ENCODE peak calls at places on chromosomes 16 and 17, in five cellular contexts. One of them, this sample, is unnamed. For H3K4me1, the result is how much of the 10 kb centered on the place peaks cover.

GRCh38 chr16:149024-149675 is 3.3 kb upstream of the HBZ start:
- DNase-seq in mesenchymal stem cell: peak
- DNase-seq in spleen: peak
- DNase-seq in mammary epithelial cell: no peak
- DNase-seq in A549: no peak
- DNase-seq in this sample: no peak

GRCh38 chr16:17776888-17777287 is 306.1 kb upstream of the XYLT1 start:
- DNase-seq in mesenchymal stem cell: no peak
- DNase-seq in spleen: no peak
- DNase-seq in mammary epithelial cell: no peak
- DNase-seq in A549: no peak
- DNase-seq in this sample: no peak

GRCh38 chr17:34980353-34980680 is at the start of gene LIG3:
- DNase-seq in mesenchymal stem cell: peak
- DNase-seq in spleen: peak
- DNase-seq in mammary epithelial cell: peak
- DNase-seq in A549: peak
- DNase-seq in this sample: peak

GRCh38 chr17:35082073-35082657 is 18.7 kb upstream of the RFFL start:
- DNase-seq in mesenchymal stem cell: peak
- DNase-seq in spleen: no peak
- DNase-seq in mammary epithelial cell: peak
- DNase-seq in A549: no peak
- DNase-seq in this sample: no peak

GRCh38 chr17:62787358-62787757 is 20.8 kb downstream of the MARCHF10 start:
- DNase-seq in mesenchymal stem cell: no peak
- DNase-seq in spleen: no peak
- DNase-seq in mammary epithelial cell: peak
- DNase-seq in A549: no peak
- DNase-seq in this sample: no peak

GRCh38 chr17:72479113-72479512 is 358.3 kb downstream of the SOX9 start:
- DNase-seq in mesenchymal stem cell: no peak
- DNase-seq in spleen: peak
- DNase-seq in mammary epithelial cell: no peak
- DNase-seq in A549: peak
- DNase-seq in this sample: no peak

GRCh38 chr16:89004209-89004831 is 27.3 kb upstream of the CBFA2T3 start:
- DNase-seq in mesenchymal stem cell: no peak
- DNase-seq in spleen: peak
- DNase-seq in mammary epithelial cell: no peak
- DNase-seq in A549: no peak
- DNase-seq in this sample: no peak

GRCh38 chr16:10386517-10387377 is 886 bp downstream of the ATF7IP2 start:
- DNase-seq in mesenchymal stem cell: peak
- DNase-seq in spleen: no peak
- DNase-seq in mammary epithelial cell: peak
- DNase-seq in A549: peak
- DNase-seq in this sample: no peak

GRCh38 chr17:11506635-11507034 is 91.6 kb upstream of the DNAH9 start:
- DNase-seq in mesenchymal stem cell: no peak
- DNase-seq in spleen: no peak
- DNase-seq in mammary epithelial cell: no peak
- DNase-seq in A549: peak
- DNase-seq in this sample: no peak

GRCh38 chr16:57186630-57187507 is 740 bp downstream of the RSPRY1 start:
- DNase-seq in mesenchymal stem cell: peak
- DNase-seq in spleen: peak
- DNase-seq in mammary epithelial cell: peak
- DNase-seq in A549: peak
- DNase-seq in this sample: no peak

GRCh38 chr16:65062736-65063583 is 58.9 kb downstream of the CDH11 start:
- DNase-seq in mesenchymal stem cell: no peak
- DNase-seq in spleen: no peak
- DNase-seq in mammary epithelial cell: no peak
- DNase-seq in A549: no peak
- DNase-seq in this sample: no peak

GRCh38 chr17:79949646-79950292 is 85.9 kb downstream of the TBC1D16 start:
- DNase-seq in mesenchymal stem cell: no peak
- DNase-seq in spleen: no peak
- DNase-seq in mammary epithelial cell: no peak
- DNase-seq in A549: no peak
- DNase-seq in this sample: no peak

GRCh38 chr17:61904094-61904710 is 23.6 kb downstream of the INTS2 start:
- DNase-seq in mesenchymal stem cell: no peak
- DNase-seq in spleen: no peak
- DNase-seq in mammary epithelial cell: no peak
- DNase-seq in A549: no peak
- DNase-seq in this sample: no peak

GRCh38 chr16:72380283-72380682 is 208.3 kb upstream of the PMFBP1 start:
- DNase-seq in mesenchymal stem cell: no peak
- DNase-seq in spleen: no peak
- DNase-seq in mammary epithelial cell: no peak
- DNase-seq in A549: no peak
- DNase-seq in this sample: no peak

GRCh38 chr17:9465216-9465921 is 110.3 kb downstream of the STX8 start:
- DNase-seq in mesenchymal stem cell: peak
- DNase-seq in spleen: no peak
- DNase-seq in mammary epithelial cell: no peak
- DNase-seq in A549: no peak
- DNase-seq in this sample: no peak

GRCh38 chr17:82356845-82357355 is 2.1 kb upstream of the TEX19 start:
- DNase-seq in mesenchymal stem cell: no peak
- DNase-seq in spleen: peak
- DNase-seq in mammary epithelial cell: no peak
- DNase-seq in A549: no peak
- DNase-seq in this sample: no peak

GRCh38 chr17:47862621-47863440 is 11.9 kb upstream of the SP6 start:
- DNase-seq in mesenchymal stem cell: peak
- DNase-seq in spleen: no peak
- DNase-seq in mammary epithelial cell: peak
- DNase-seq in A549: peak
- DNase-seq in this sample: no peak

GRCh38 chr16:53843084-53843483 is 139.1 kb downstream of the FTO start:
- DNase-seq in mesenchymal stem cell: no peak
- DNase-seq in spleen: no peak
- DNase-seq in mammary epithelial cell: no peak
- DNase-seq in A549: no peak
- DNase-seq in this sample: no peak
- H3K4me1 ChIP-seq in mesenchymal stem cell: under half
- H3K4me1 ChIP-seq in spleen: under half
- H3K4me1 ChIP-seq in mammary epithelial cell: under half
- H3K4me1 ChIP-seq in A549: under half
- H3K4me1 ChIP-seq in this sample: under half

GRCh38 chr17:40820228-40820838 is 2.1 kb downstream of the KRT10 start:
- DNase-seq in mesenchymal stem cell: no peak
- DNase-seq in spleen: no peak
- DNase-seq in mammary epithelial cell: no peak
- DNase-seq in A549: no peak
- DNase-seq in this sample: no peak

GRCh38 chr17:40824015-40824832 is 1.8 kb upstream of the KRT10 start:
- DNase-seq in mesenchymal stem cell: no peak
- DNase-seq in spleen: no peak
- DNase-seq in mammary epithelial cell: peak
- DNase-seq in A549: no peak
- DNase-seq in this sample: no peak

GRCh38 chr17:40821536-40821935 is 878 bp downstream of the KRT10 start:
- DNase-seq in mesenchymal stem cell: peak
- DNase-seq in spleen: no peak
- DNase-seq in mammary epithelial cell: no peak
- DNase-seq in A549: no peak
- DNase-seq in this sample: no peak

GRCh38 chr17:40819528-40820125 is 2.8 kb downstream of the KRT10 start:
- DNase-seq in mesenchymal stem cell: peak
- DNase-seq in spleen: no peak
- DNase-seq in mammary epithelial cell: no peak
- DNase-seq in A549: no peak
- DNase-seq in this sample: no peak

DNA sequence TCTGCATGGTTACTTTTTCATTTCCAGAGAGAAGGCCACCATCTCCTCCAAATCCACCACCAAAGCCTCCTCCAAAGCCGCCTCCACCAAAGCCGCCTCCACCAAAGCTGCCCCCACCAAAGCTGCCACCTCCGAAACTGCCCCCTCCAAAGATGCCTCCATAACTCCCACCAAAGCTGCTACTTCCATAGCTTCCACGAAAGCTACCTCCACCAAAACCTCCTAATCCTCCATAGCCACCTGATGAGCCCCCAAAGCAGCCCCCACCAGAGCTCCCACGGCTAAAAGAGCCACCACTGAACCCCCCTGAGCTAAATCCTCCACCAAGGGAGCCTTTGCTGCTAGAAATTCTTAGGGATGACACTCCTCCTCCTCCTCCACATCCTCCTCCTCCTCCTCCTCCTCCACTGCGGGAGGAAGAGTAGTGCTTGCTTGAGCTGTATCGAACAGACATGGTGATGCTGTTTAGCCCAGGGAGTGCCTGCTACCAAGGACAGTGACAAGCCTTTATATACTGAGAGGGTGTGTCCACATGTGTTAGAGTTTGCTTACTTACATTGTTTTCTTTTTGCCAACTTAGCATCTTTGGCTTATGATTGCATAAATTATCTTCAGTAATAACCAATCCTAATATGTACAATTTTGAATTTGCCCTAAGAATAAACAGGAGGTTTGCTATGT is at the start of gene KRT10:
- DNase-seq in mesenchymal stem cell: no peak
- DNase-seq in spleen: no peak
- DNase-seq in mammary epithelial cell: no peak
- DNase-seq in A549: no peak
- DNase-seq in this sample: no peak
- H3K4me1 ChIP-seq in mesenchymal stem cell: under half
- H3K4me1 ChIP-seq in spleen: under half
- H3K4me1 ChIP-seq in mammary epithelial cell: under half
- H3K4me1 ChIP-seq in A549: under half
- H3K4me1 ChIP-seq in this sample: under half

GRCh38 chr17:36532435-36532975 is 2.2 kb downstream of the MYO19 start:
- DNase-seq in mesenchymal stem cell: no peak
- DNase-seq in spleen: no peak
- DNase-seq in mammary epithelial cell: peak
- DNase-seq in A549: no peak
- DNase-seq in this sample: no peak
- H3K4me1 ChIP-seq in mesenchymal stem cell: under half
- H3K4me1 ChIP-seq in spleen: under half
- H3K4me1 ChIP-seq in mammary epithelial cell: under half
- H3K4me1 ChIP-seq in A549: under half
- H3K4me1 ChIP-seq in this sample: under half

DNA sequence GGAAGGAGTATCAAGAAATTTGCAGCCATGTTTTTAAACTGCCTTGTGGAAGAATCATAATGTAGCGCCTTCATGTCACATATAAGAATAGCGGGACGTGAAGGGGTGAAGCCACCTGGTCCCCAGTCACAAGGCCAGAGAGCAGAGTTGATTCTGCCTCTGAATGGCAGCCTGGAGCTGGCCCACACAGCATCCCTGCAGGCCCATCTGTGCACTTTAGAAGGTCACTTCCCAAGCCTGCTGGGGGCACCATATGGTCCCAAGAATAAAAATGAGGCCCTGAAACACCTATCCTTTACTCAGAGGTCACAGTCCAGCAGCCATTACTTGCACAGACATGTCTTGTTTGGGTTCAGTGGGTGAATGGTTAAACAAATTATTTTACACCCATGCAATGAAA is 15.0 kb downstream of the CD300E start:
- DNase-seq in mesenchymal stem cell: no peak
- DNase-seq in spleen: no peak
- DNase-seq in mammary epithelial cell: no peak
- DNase-seq in A549: no peak
- DNase-seq in this sample: no peak
- H3K4me1 ChIP-seq in mesenchymal stem cell: under half
- H3K4me1 ChIP-seq in spleen: under half
- H3K4me1 ChIP-seq in mammary epithelial cell: under half
- H3K4me1 ChIP-seq in A549: under half
- H3K4me1 ChIP-seq in this sample: under half

This sample was measured in tibial nerve.